ENCODE peak calls at places on chromosomes 12 and 14, in eight cellular contexts. D is fibroblast of lung, S is fibroblast of pulmonary artery, R is ovary, M is body of pancreas, Y is upper lobe of right lung, O is astrocyte, Z is fibroblast of the aortic adventitia. Q is an unnamed sample.

GRCh38 chr14:34436118-34436905 is 25.7 kb downstream of the SPTSSA start:
- DNase-seq in D (peak), S (peak), R (no peak), M (no peak), Y (no peak), O (peak), Z (peak), Q (peak)

GRCh38 chr12:132222096-132222807 is 78.0 kb downstream of the NOC4L start:
- DNase-seq in D (no peak), S (peak), R (no peak), M (no peak), Y (peak), O (no peak), Z (no peak), Q (peak)

GRCh38 chr12:112937741-112938719 is at the start of gene OAS3:
- DNase-seq in D (peak), S (peak), R (peak), M (peak), Y (peak), O (peak), Z (peak), Q (peak)

GRCh38 chr12:4353785-4354208 is 25.7 kb downstream of the FGF23 start:
- DNase-seq in D (no peak), S (peak), R (no peak), M (peak), Y (no peak), O (no peak), Z (peak), Q (no peak)

GRCh38 chr12:124698211-124698997 is 131.0 kb upstream of the NCOR2 start:
- DNase-seq in D (peak), S (peak), R (no peak), M (no peak), Y (no peak), O (peak), Z (peak), Q (peak)

GRCh38 chr14:69715725-69716482 is 51.0 kb upstream of the SRSF5 start:
- DNase-seq in D (peak), S (peak), R (peak), M (peak), Y (peak), O (peak), Z (peak), Q (peak)

GRCh38 chr12:50182461-50182860 is 15.3 kb upstream of the CERS5 start:
- DNase-seq in D (no peak), S (no peak), R (no peak), M (no peak), Y (no peak), O (no peak), Z (peak), Q (no peak)

GRCh38 chr12:111310076-111310870 is 58.6 kb downstream of the PHETA1 start:
- DNase-seq in D (no peak), S (no peak), R (no peak), M (no peak), Y (no peak), O (no peak), Z (no peak), Q (no peak)

GRCh38 chr14:76257111-76257803 is 105.5 kb downstream of the GPATCH2L start:
- DNase-seq in D (no peak), S (peak), R (no peak), M (no peak), Y (no peak), O (no peak), Z (peak), Q (peak)

GRCh38 chr14:68544150-68544892 is 248.5 kb downstream of the ZFP36L1 start:
- DNase-seq in D (peak), S (peak), R (peak), M (peak), Y (no peak), O (peak), Z (peak), Q (peak)

GRCh38 chr12:90237841-90238240 is 529.2 kb upstream of the ATP2B1 start:
- DNase-seq in D (no peak), S (no peak), R (no peak), M (no peak), Y (no peak), O (no peak), Z (no peak), Q (no peak)

GRCh38 chr12:115897718-115898117 is 379.8 kb downstream of the MED13L start:
- DNase-seq in D (peak), S (no peak), R (no peak), M (no peak), Y (no peak), O (peak), Z (no peak), Q (peak)

GRCh38 chr14:73489481-73490175 is 1.1 kb upstream of the RIOX1 start:
- DNase-seq in D (no peak), S (no peak), R (no peak), M (no peak), Y (no peak), O (no peak), Z (no peak), Q (no peak)

GRCh38 chr14:91059576-91060471 is 617 bp downstream of the RPS6KA5 start:
- DNase-seq in D (no peak), S (peak), R (peak), M (peak), Y (peak), O (no peak), Z (peak), Q (no peak)

GRCh38 chr14:79018846-79019245 is 848.7 kb downstream of the NRXN3 start:
- DNase-seq in D (peak), S (peak), R (no peak), M (no peak), Y (no peak), O (peak), Z (peak), Q (peak)

GRCh38 chr12:54028324-54029201 is at the start of gene HOXC6:
- DNase-seq in D (no peak), S (no peak), R (peak), M (no peak), Y (no peak), O (no peak), Z (peak), Q (peak)

GRCh38 chr14:33596211-33597080 is 354.4 kb downstream of the EGLN3 start:
- DNase-seq in D (no peak), S (no peak), R (no peak), M (no peak), Y (no peak), O (no peak), Z (no peak), Q (no peak)

GRCh38 chr12:10634427-10634826 is 21.0 kb upstream of the MAGOHB start:
- DNase-seq in D (peak), S (no peak), R (no peak), M (no peak), Y (no peak), O (peak), Z (peak), Q (peak)

GRCh38 chr12:112904571-112904970 is 2.2 kb upstream of the OAS1 start:
- DNase-seq in D (peak), S (peak), R (no peak), M (no peak), Y (no peak), O (peak), Z (peak), Q (peak)

GRCh38 chr12:2347137-2347843 is 294.5 kb downstream of the CACNA1C start:
- DNase-seq in D (no peak), S (no peak), R (no peak), M (no peak), Y (no peak), O (no peak), Z (no peak), Q (no peak)

GRCh38 chr14:68884031-68885030 is 91.5 kb upstream of the ZFP36L1 start:
- DNase-seq in D (peak), S (peak), R (peak), M (peak), Y (no peak), O (peak), Z (peak), Q (peak)

GRCh38 chr12:78931466-78931990 is 67.0 kb downstream of the SYT1 start:
- DNase-seq in D (no peak), S (no peak), R (no peak), M (no peak), Y (no peak), O (no peak), Z (no peak), Q (no peak)

GRCh38 chr12:131710464-131711457 is at the start of gene SFSWAP:
- DNase-seq in D (peak), S (peak), R (peak), M (peak), Y (peak), O (peak), Z (peak), Q (peak)

GRCh38 chr12:30622509-30622908 is 73.2 kb downstream of the IPO8 start:
- DNase-seq in D (peak), S (peak), R (no peak), M (no peak), Y (no peak), O (peak), Z (peak), Q (peak)

GRCh38 chr12:104712477-104712876 is 245.6 kb downstream of the SLC41A2 start:
- DNase-seq in D (peak), S (peak), R (no peak), M (no peak), Y (no peak), O (peak), Z (no peak), Q (peak)
- H3K4me3 ChIP-seq in D (no peak), S (no peak), R (no peak), M (no peak), Y (no peak), O (no peak), Z (no peak), Q (no peak)

GRCh38 chr14:100854435-100854834 is 28.5 kb downstream of the MEG3 start:
- DNase-seq in D (no peak), S (no peak), R (no peak), M (no peak), Y (no peak), O (no peak), Z (no peak), Q (no peak)

GRCh38 chr14:100857196-100857922 is 31.4 kb downstream of the MEG3 start:
- DNase-seq in D (no peak), S (no peak), R (no peak), M (no peak), Y (no peak), O (no peak), Z (no peak), Q (no peak)

GRCh38 chr14:100856056-100856950 is 30.4 kb downstream of the MEG3 start:
- DNase-seq in D (no peak), S (no peak), R (no peak), M (no peak), Y (no peak), O (no peak), Z (no peak), Q (no peak)

GRCh38 chr14:100857923-100858837 is 32.3 kb downstream of the MEG3 start:
- DNase-seq in D (no peak), S (no peak), R (no peak), M (no peak), Y (no peak), O (no peak), Z (no peak), Q (no peak)

DNA sequence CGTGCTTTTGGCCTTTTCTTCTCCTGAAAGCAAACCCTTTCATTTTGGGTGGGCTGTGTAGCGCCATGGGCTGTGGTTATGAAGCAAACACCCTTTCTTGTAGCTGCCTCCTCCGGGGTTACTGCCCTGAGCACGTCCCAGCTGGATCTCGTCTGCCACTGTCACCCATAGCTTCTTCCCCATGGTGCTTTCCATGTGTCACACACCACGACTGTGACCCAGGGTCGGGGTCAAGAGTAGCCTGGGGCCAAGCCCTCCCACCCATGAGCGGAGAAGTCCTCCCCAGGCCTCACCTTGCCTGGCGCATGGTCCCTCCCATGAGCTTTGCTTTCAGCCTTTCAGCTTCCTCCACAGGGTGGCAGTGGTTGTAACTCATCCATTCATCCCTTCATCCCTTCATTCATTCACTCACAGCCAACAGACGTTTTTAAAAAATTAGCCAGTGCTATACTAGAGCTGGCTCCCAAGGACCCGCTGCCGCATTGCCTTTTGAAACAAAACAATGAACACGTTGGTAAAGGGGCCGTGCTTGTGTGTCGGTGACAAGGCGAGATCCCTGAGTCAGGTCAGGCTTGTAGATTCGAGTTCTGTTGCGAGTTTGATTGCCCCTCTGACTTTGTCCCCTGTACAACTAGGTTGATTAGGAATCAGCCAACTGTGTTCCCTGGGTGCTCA is 29.5 kb downstream of the MEG3 start:
- DNase-seq in D (no peak), S (no peak), R (no peak), M (no peak), Y (no peak), O (no peak), Z (no peak), Q (no peak)
- TF ChIP-seq CTCF in D (no peak), S (no peak), R (no peak), M (no peak), Y (no peak), O (no peak), Z (no peak), Q (no peak)

DNA sequence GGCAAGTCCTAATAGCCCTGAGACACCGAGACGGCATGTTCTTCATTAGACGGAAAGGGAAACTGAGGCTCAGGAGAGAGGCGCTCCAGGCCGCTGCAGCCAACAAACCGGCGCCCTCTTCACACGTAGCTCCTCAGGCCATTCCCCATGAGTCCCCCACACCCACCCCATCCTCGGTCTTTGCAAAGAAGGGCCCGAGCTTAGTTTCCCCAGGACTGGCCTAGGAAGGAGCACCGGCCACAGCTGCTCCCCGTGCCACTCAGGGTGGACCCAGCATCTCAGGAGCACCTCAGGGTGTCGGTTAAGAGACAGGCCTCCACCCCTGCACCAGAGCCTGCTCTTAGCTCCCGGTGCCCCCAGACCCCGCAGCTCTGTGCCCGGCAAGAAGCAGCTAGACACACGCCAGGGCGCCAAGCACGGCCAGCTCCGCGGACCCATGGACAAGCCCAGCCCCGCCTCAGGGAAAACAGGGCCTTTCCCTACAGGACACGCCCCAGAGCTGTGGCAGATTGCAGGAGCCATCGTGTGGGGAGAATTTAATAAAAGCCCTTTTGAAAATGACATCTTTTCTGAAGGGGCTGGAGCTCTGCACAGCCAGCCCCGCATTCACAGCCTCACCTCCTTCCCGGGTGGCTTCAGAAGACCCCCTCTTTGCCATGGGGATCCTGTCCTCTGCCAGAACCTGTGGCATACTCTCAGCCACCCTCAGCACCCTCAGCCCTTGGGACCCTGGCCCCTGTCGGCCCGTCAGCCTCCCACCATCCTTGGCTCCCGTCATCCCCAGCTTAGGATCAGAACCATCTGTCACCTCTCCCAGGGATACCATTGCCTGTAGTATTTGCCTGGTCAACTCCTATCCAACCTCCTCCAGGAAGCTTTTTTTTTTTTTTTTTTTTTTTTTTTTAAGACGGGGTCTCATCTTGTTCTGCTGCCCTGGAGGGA is 59.7 kb downstream of the LGMN start:
- DNase-seq in D (no peak), S (no peak), R (no peak), M (peak), Y (peak), O (no peak), Z (no peak), Q (no peak)
- H3K4me3 ChIP-seq in D (no peak), S (no peak), R (no peak), M (no peak), Y (peak), O (no peak), Z (no peak), Q (no peak)

GRCh38 chr12:117472983-117473382 is 111.6 kb upstream of the NOS1 start:
- DNase-seq in D (no peak), S (no peak), R (no peak), M (peak), Y (no peak), O (no peak), Z (no peak), Q (no peak)
- TF ChIP-seq CTCF in D (no peak), S (no peak), R (no peak), M (peak), Y (peak), O (peak), Z (no peak), Q (peak)

GRCh38 chr12:130419116-130419515 is 81.4 kb downstream of the PIWIL1 start:
- DNase-seq in D (no peak), S (no peak), R (no peak), M (no peak), Y (no peak), O (no peak), Z (no peak), Q (no peak)

GRCh38 chr12:130422676-130423075 is 85.0 kb downstream of the PIWIL1 start:
- DNase-seq in D (no peak), S (no peak), R (no peak), M (no peak), Y (no peak), O (no peak), Z (no peak), Q (no peak)

GRCh38 chr12:130418261-130418660 is 80.6 kb downstream of the PIWIL1 start:
- DNase-seq in D (no peak), S (no peak), R (no peak), M (no peak), Y (no peak), O (no peak), Z (no peak), Q (no peak)

GRCh38 chr12:130421896-130422295 is 84.2 kb downstream of the PIWIL1 start:
- DNase-seq in D (no peak), S (no peak), R (no peak), M (no peak), Y (no peak), O (no peak), Z (no peak), Q (no peak)

GRCh38 chr12:130420071-130420470 is 82.4 kb downstream of the PIWIL1 start:
- DNase-seq in D (no peak), S (no peak), R (no peak), M (no peak), Y (no peak), O (no peak), Z (no peak), Q (no peak)
- H3K4me3 ChIP-seq in D (no peak), S (no peak), R (no peak), M (no peak), Y (no peak), O (no peak), Z (no peak), Q (no peak)

DNA sequence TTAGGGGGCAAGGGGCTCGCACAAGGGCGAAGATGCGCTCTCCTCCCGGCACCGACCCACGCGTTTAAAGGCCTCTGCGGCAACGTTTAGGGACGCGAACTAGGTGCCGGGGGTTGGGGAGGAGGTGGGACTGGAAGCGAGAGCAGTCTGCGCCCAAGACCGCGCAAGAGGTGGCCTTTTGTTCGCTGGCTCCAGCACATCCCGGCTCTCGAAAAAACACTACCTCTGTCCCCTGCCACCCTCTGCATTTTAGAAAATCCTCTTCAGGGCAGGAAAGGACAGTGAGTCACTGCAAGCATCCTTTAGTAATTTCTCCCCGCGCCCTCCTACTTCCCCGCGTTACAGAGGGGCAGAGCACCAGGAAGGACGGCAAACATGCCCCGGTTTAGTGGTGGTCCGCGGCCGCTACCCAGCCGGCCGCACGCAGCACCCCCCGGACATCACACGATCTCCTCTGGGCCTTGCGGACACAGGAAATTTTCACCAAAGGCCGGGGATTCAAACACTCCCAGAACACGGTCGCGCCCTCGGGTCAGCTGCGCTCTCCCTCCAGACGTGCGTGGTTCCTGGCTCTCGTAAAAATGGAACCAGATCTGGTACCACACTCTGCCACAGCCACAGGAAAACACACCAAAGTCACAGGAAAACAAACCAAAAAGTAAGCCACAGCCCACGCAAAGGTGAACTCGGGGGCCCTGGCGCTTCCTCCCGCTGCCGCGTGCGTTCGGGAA is 1.1 kb downstream of the SLC38A1 start:
- DNase-seq in D (peak), S (peak), R (peak), M (peak), Y (no peak), O (peak), Z (peak), Q (peak)
- TF ChIP-seq CTCF in D (no peak), S (no peak), R (no peak), M (no peak), Y (no peak), O (no peak), Z (no peak), Q (no peak)

GRCh38 chr12:123121670-123122069 is 29.2 kb downstream of the PITPNM2 start:
- DNase-seq in D (no peak), S (no peak), R (no peak), M (no peak), Y (no peak), O (no peak), Z (no peak), Q (no peak)

GRCh38 chr12:123120452-123121166 is 30.3 kb downstream of the PITPNM2 start:
- DNase-seq in D (no peak), S (no peak), R (peak), M (no peak), Y (no peak), O (no peak), Z (no peak), Q (no peak)

GRCh38 chr12:123126294-123127144 is 24.4 kb downstream of the PITPNM2 start:
- DNase-seq in D (peak), S (peak), R (peak), M (no peak), Y (no peak), O (peak), Z (peak), Q (peak)

GRCh38 chr12:123119808-123120207 is 31.1 kb downstream of the PITPNM2 start:
- DNase-seq in D (no peak), S (no peak), R (no peak), M (no peak), Y (no peak), O (no peak), Z (no peak), Q (no peak)

DNA sequence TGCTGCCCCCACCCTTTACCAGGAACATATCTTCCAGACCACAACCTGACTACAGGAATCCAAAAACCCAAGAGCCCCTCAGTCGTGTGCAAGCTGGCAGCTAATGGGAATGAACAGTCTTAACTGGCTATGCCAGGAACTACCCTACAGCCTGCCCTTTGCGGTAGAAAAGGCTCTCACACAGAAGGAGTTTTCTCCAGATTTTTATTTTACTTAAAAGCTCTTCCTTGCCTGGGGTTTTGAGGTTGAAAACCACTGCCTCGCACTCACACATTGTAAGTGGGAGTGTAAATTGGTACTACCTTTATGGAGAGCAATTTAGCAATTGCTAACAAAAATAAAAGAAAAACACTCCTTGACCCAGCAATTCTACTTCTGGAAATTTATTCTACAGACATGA is 28.2 kb downstream of the PITPNM2 start:
- DNase-seq in D (no peak), S (no peak), R (no peak), M (no peak), Y (no peak), O (no peak), Z (no peak), Q (no peak)
- H3K4me3 ChIP-seq in D (no peak), S (no peak), R (no peak), M (no peak), Y (no peak), O (no peak), Z (no peak), Q (no peak)

GRCh38 chr12:12349711-12350665 is at the start of gene MANSC1:
- DNase-seq in D (peak), S (peak), R (peak), M (peak), Y (peak), O (no peak), Z (peak), Q (peak)
- TF ChIP-seq CTCF in D (peak), S (peak), R (no peak), M (peak), Y (peak), O (peak), Z (peak), Q (peak)

GRCh38 chr12:93573552-93574223 is 1.2 kb downstream of the SOCS2 start:
- DNase-seq in D (peak), S (no peak), R (no peak), M (no peak), Y (no peak), O (peak), Z (peak), Q (peak)
- H3K4me3 ChIP-seq in D (peak), S (peak), R (peak), M (peak), Y (peak), O (peak), Z (peak), Q (peak)